ENCODE peak calls at places on chromosome 16, in five cellular contexts. One of them, this sample, is unnamed.

GRCh38 chr16:8407351-8407750 is 183.0 kb downstream of the TMEM114 start:
- DNase-seq in HS-27A: no peak
- DNase-seq in AG08395: no peak
- DNase-seq in activated T-cell treated with anti-CD3 and anti-CD28 coated beads, Interleukin-2, amount 50 U/mL, for 48 hours: no peak
- DNase-seq in AG04450: no peak
- DNase-seq in this sample: no peak

GRCh38 chr16:70691223-70692129 is 5.6 kb upstream of the MTSS2 start:
- DNase-seq in HS-27A: no peak
- DNase-seq in AG08395: peak; percentile 92
- DNase-seq in activated T-cell treated with anti-CD3 and anti-CD28 coated beads, Interleukin-2, amount 50 U/mL, for 48 hours: no peak
- DNase-seq in AG04450: peak; percentile 96
- DNase-seq in this sample: no peak

GRCh38 chr16:4386452-4386813 is 14.8 kb downstream of the VASN start:
- DNase-seq in HS-27A: no peak
- DNase-seq in AG08395: no peak
- DNase-seq in activated T-cell treated with anti-CD3 and anti-CD28 coated beads, Interleukin-2, amount 50 U/mL, for 48 hours: no peak
- DNase-seq in AG04450: no peak
- DNase-seq in this sample: no peak

GRCh38 chr16:76059186-76059585 is 218.0 kb upstream of the CNTNAP4 start:
- DNase-seq in HS-27A: no peak
- DNase-seq in AG08395: no peak
- DNase-seq in activated T-cell treated with anti-CD3 and anti-CD28 coated beads, Interleukin-2, amount 50 U/mL, for 48 hours: no peak
- DNase-seq in AG04450: no peak
- DNase-seq in this sample: no peak

GRCh38 chr16:46894011-46894672 is 10.0 kb downstream of the GPT2 start:
- DNase-seq in HS-27A: no peak
- DNase-seq in AG08395: no peak
- DNase-seq in activated T-cell treated with anti-CD3 and anti-CD28 coated beads, Interleukin-2, amount 50 U/mL, for 48 hours: no peak
- DNase-seq in AG04450: no peak
- DNase-seq in this sample: no peak

GRCh38 chr16:67470314-67470713 is 10.6 kb downstream of the ATP6V0D1 start:
- DNase-seq in HS-27A: no peak
- DNase-seq in AG08395: peak; percentile 40
- DNase-seq in activated T-cell treated with anti-CD3 and anti-CD28 coated beads, Interleukin-2, amount 50 U/mL, for 48 hours: no peak
- DNase-seq in AG04450: no peak
- DNase-seq in this sample: no peak

GRCh38 chr16:80948886-80949502 is 57.7 kb downstream of the CMC2 start:
- DNase-seq in HS-27A: peak; percentile 36
- DNase-seq in AG08395: peak; percentile 51
- DNase-seq in activated T-cell treated with anti-CD3 and anti-CD28 coated beads, Interleukin-2, amount 50 U/mL, for 48 hours: peak; percentile 68
- DNase-seq in AG04450: no peak
- DNase-seq in this sample: no peak

GRCh38 chr16:71288570-71288889 is 672 bp downstream of the CMTR2 start:
- DNase-seq in HS-27A: no peak
- DNase-seq in AG08395: no peak
- DNase-seq in activated T-cell treated with anti-CD3 and anti-CD28 coated beads, Interleukin-2, amount 50 U/mL, for 48 hours: no peak
- DNase-seq in AG04450: no peak
- DNase-seq in this sample: no peak

GRCh38 chr16:49605536-49606241 is 232.1 kb downstream of the C16orf78 start:
- DNase-seq in HS-27A: no peak
- DNase-seq in AG08395: no peak
- DNase-seq in activated T-cell treated with anti-CD3 and anti-CD28 coated beads, Interleukin-2, amount 50 U/mL, for 48 hours: no peak
- DNase-seq in AG04450: no peak
- DNase-seq in this sample: no peak

GRCh38 chr16:3819741-3820724 is 60.5 kb downstream of the CREBBP start:
- DNase-seq in HS-27A: peak; percentile 87
- DNase-seq in AG08395: peak; percentile 86
- DNase-seq in activated T-cell treated with anti-CD3 and anti-CD28 coated beads, Interleukin-2, amount 50 U/mL, for 48 hours: no peak
- DNase-seq in AG04450: peak; percentile 90
- DNase-seq in this sample: peak; percentile 93

GRCh38 chr16:85858984-85859817 is 39.8 kb upstream of the IRF8 start:
- DNase-seq in HS-27A: no peak
- DNase-seq in AG08395: no peak
- DNase-seq in activated T-cell treated with anti-CD3 and anti-CD28 coated beads, Interleukin-2, amount 50 U/mL, for 48 hours: peak; percentile 14
- DNase-seq in AG04450: no peak
- DNase-seq in this sample: no peak

GRCh38 chr16:56941856-56942331 is 10.0 kb downstream of the HERPUD1 start:
- DNase-seq in HS-27A: no peak
- DNase-seq in AG08395: no peak
- DNase-seq in activated T-cell treated with anti-CD3 and anti-CD28 coated beads, Interleukin-2, amount 50 U/mL, for 48 hours: no peak
- DNase-seq in AG04450: no peak
- DNase-seq in this sample: no peak

GRCh38 chr16:77434365-77435239 is at the start of gene ADAMTS18:
- DNase-seq in HS-27A: no peak
- DNase-seq in AG08395: no peak
- DNase-seq in activated T-cell treated with anti-CD3 and anti-CD28 coated beads, Interleukin-2, amount 50 U/mL, for 48 hours: peak; percentile 18
- DNase-seq in AG04450: no peak
- DNase-seq in this sample: no peak

GRCh38 chr16:56357291-56357764 is 68.0 kb downstream of the AMFR start:
- DNase-seq in HS-27A: no peak
- DNase-seq in AG08395: peak; percentile 81
- DNase-seq in activated T-cell treated with anti-CD3 and anti-CD28 coated beads, Interleukin-2, amount 50 U/mL, for 48 hours: peak; percentile 30
- DNase-seq in AG04450: no peak
- DNase-seq in this sample: no peak

GRCh38 chr16:77402118-77402517 is 32.7 kb downstream of the ADAMTS18 start:
- DNase-seq in HS-27A: no peak
- DNase-seq in AG08395: no peak
- DNase-seq in activated T-cell treated with anti-CD3 and anti-CD28 coated beads, Interleukin-2, amount 50 U/mL, for 48 hours: no peak
- DNase-seq in AG04450: no peak
- DNase-seq in this sample: no peak

GRCh38 chr16:78778724-78779004 is 679.2 kb downstream of the WWOX start:
- DNase-seq in HS-27A: no peak
- DNase-seq in AG08395: no peak
- DNase-seq in activated T-cell treated with anti-CD3 and anti-CD28 coated beads, Interleukin-2, amount 50 U/mL, for 48 hours: peak; percentile 69
- DNase-seq in AG04450: no peak
- DNase-seq in this sample: no peak

GRCh38 chr16:964696-965395 is 5.9 kb downstream of the LMF1 start:
- DNase-seq in HS-27A: no peak
- DNase-seq in AG08395: no peak
- DNase-seq in activated T-cell treated with anti-CD3 and anti-CD28 coated beads, Interleukin-2, amount 50 U/mL, for 48 hours: peak; percentile 81
- DNase-seq in AG04450: no peak
- DNase-seq in this sample: no peak

GRCh38 chr16:57144027-57144426 is 41.8 kb downstream of the PSME3IP1 start:
- DNase-seq in HS-27A: no peak
- DNase-seq in AG08395: no peak
- DNase-seq in activated T-cell treated with anti-CD3 and anti-CD28 coated beads, Interleukin-2, amount 50 U/mL, for 48 hours: no peak
- DNase-seq in AG04450: no peak
- DNase-seq in this sample: no peak

GRCh38 chr16:79658301-79659001 is 57.9 kb upstream of the MAF start:
- DNase-seq in HS-27A: no peak
- DNase-seq in AG08395: peak; percentile 57
- DNase-seq in activated T-cell treated with anti-CD3 and anti-CD28 coated beads, Interleukin-2, amount 50 U/mL, for 48 hours: no peak
- DNase-seq in AG04450: peak; percentile 26
- DNase-seq in this sample: no peak

GRCh38 chr16:24116371-24116770 is 139.8 kb upstream of the CACNG3 start:
- DNase-seq in HS-27A: no peak
- DNase-seq in AG08395: no peak
- DNase-seq in activated T-cell treated with anti-CD3 and anti-CD28 coated beads, Interleukin-2, amount 50 U/mL, for 48 hours: no peak
- DNase-seq in AG04450: no peak
- DNase-seq in this sample: no peak

GRCh38 chr16:848510-849253 is 48.1 kb upstream of the GNG13 start:
- DNase-seq in HS-27A: no peak
- DNase-seq in AG08395: no peak
- DNase-seq in activated T-cell treated with anti-CD3 and anti-CD28 coated beads, Interleukin-2, amount 50 U/mL, for 48 hours: no peak
- DNase-seq in AG04450: no peak
- DNase-seq in this sample: no peak

GRCh38 chr16:82636485-82636884 is 9.7 kb downstream of the CDH13 start:
- DNase-seq in HS-27A: no peak
- DNase-seq in AG08395: no peak
- DNase-seq in activated T-cell treated with anti-CD3 and anti-CD28 coated beads, Interleukin-2, amount 50 U/mL, for 48 hours: no peak
- DNase-seq in AG04450: no peak
- DNase-seq in this sample: no peak

GRCh38 chr16:11613381-11614303 is 26.9 kb upstream of the LITAF start:
- DNase-seq in HS-27A: no peak
- DNase-seq in AG08395: no peak
- DNase-seq in activated T-cell treated with anti-CD3 and anti-CD28 coated beads, Interleukin-2, amount 50 U/mL, for 48 hours: no peak
- DNase-seq in AG04450: no peak
- DNase-seq in this sample: no peak

GRCh38 chr16:51399908-51400670 is 249.0 kb upstream of the SALL1 start:
- DNase-seq in HS-27A: no peak
- DNase-seq in AG08395: no peak
- DNase-seq in activated T-cell treated with anti-CD3 and anti-CD28 coated beads, Interleukin-2, amount 50 U/mL, for 48 hours: no peak
- DNase-seq in AG04450: no peak
- DNase-seq in this sample: no peak

GRCh38 chr16:88417684-88418476 is 35.1 kb downstream of the ZNF469 start:
- DNase-seq in HS-27A: no peak
- DNase-seq in AG08395: no peak
- DNase-seq in activated T-cell treated with anti-CD3 and anti-CD28 coated beads, Interleukin-2, amount 50 U/mL, for 48 hours: no peak
- DNase-seq in AG04450: no peak
- DNase-seq in this sample: no peak

GRCh38 chr16:24610421-24610765 is 71.0 kb downstream of the RBBP6 start:
- DNase-seq in HS-27A: no peak
- DNase-seq in AG08395: peak; percentile 29
- DNase-seq in activated T-cell treated with anti-CD3 and anti-CD28 coated beads, Interleukin-2, amount 50 U/mL, for 48 hours: no peak
- DNase-seq in AG04450: no peak
- DNase-seq in this sample: no peak

GRCh38 chr16:84165746-84166145 is 20.6 kb downstream of the DNAAF1 start:
- DNase-seq in HS-27A: no peak
- DNase-seq in AG08395: no peak
- DNase-seq in activated T-cell treated with anti-CD3 and anti-CD28 coated beads, Interleukin-2, amount 50 U/mL, for 48 hours: no peak
- DNase-seq in AG04450: no peak
- DNase-seq in this sample: no peak

GRCh38 chr16:17336501-17336900 is 134.3 kb downstream of the XYLT1 start:
- DNase-seq in HS-27A: no peak
- DNase-seq in AG08395: no peak
- DNase-seq in activated T-cell treated with anti-CD3 and anti-CD28 coated beads, Interleukin-2, amount 50 U/mL, for 48 hours: no peak
- DNase-seq in AG04450: no peak
- DNase-seq in this sample: no peak

GRCh38 chr16:57630402-57630787 is 2.0 kb downstream of the ADGRG1 start:
- DNase-seq in HS-27A: no peak
- DNase-seq in AG08395: no peak
- DNase-seq in activated T-cell treated with anti-CD3 and anti-CD28 coated beads, Interleukin-2, amount 50 U/mL, for 48 hours: no peak
- DNase-seq in AG04450: no peak
- DNase-seq in this sample: no peak

GRCh38 chr16:58658796-58659211 is 25.8 kb downstream of the SLC38A7 start:
- DNase-seq in HS-27A: no peak
- DNase-seq in AG08395: no peak
- DNase-seq in activated T-cell treated with anti-CD3 and anti-CD28 coated beads, Interleukin-2, amount 50 U/mL, for 48 hours: no peak
- DNase-seq in AG04450: no peak
- DNase-seq in this sample: no peak

GRCh38 chr16:4111748-4112696 is 4.2 kb downstream of the ADCY9 start:
- DNase-seq in HS-27A: no peak
- DNase-seq in AG08395: peak; percentile 33
- DNase-seq in activated T-cell treated with anti-CD3 and anti-CD28 coated beads, Interleukin-2, amount 50 U/mL, for 48 hours: no peak
- DNase-seq in AG04450: no peak
- DNase-seq in this sample: no peak

GRCh38 chr16:81003610-81004460 is 2.9 kb downstream of the CMC2 start:
- DNase-seq in HS-27A: no peak
- DNase-seq in AG08395: no peak
- DNase-seq in activated T-cell treated with anti-CD3 and anti-CD28 coated beads, Interleukin-2, amount 50 U/mL, for 48 hours: peak; percentile 49
- DNase-seq in AG04450: no peak
- DNase-seq in this sample: no peak

GRCh38 chr16:2147981-2148671 is at the start of gene RAB26:
- DNase-seq in HS-27A: no peak
- DNase-seq in AG08395: peak; percentile 73
- DNase-seq in activated T-cell treated with anti-CD3 and anti-CD28 coated beads, Interleukin-2, amount 50 U/mL, for 48 hours: peak; percentile 69
- DNase-seq in AG04450: no peak
- DNase-seq in this sample: no peak

GRCh38 chr16:15490123-15490711 is 55.8 kb downstream of the BMERB1 start:
- DNase-seq in HS-27A: no peak
- DNase-seq in AG08395: no peak
- DNase-seq in activated T-cell treated with anti-CD3 and anti-CD28 coated beads, Interleukin-2, amount 50 U/mL, for 48 hours: no peak
- DNase-seq in AG04450: no peak
- DNase-seq in this sample: no peak

GRCh38 chr16:79381552-79382042 is 218.9 kb downstream of the MAF start:
- DNase-seq in HS-27A: no peak
- DNase-seq in AG08395: no peak
- DNase-seq in activated T-cell treated with anti-CD3 and anti-CD28 coated beads, Interleukin-2, amount 50 U/mL, for 48 hours: peak; percentile 26
- DNase-seq in AG04450: no peak
- DNase-seq in this sample: no peak

GRCh38 chr16:67326472-67327309 is at the start of the genes KCTD19 and LRRC36:
- DNase-seq in HS-27A: no peak
- DNase-seq in AG08395: peak; percentile 33
- DNase-seq in activated T-cell treated with anti-CD3 and anti-CD28 coated beads, Interleukin-2, amount 50 U/mL, for 48 hours: peak; percentile 88
- DNase-seq in AG04450: no peak
- DNase-seq in this sample: no peak

GRCh38 chr16:49596699-49597291 is 223.2 kb downstream of the C16orf78 start:
- DNase-seq in HS-27A: no peak
- DNase-seq in AG08395: no peak
- DNase-seq in activated T-cell treated with anti-CD3 and anti-CD28 coated beads, Interleukin-2, amount 50 U/mL, for 48 hours: no peak
- DNase-seq in AG04450: no peak
- DNase-seq in this sample: no peak

This sample was measured in glomerular endothelial cell.